ENCODE peak calls at places on chromosomes 13 and 19, in seven cellular contexts. K, G, O, Q, P, M and H are unnamed samples.

GRCh38 chr13:87524775-87525174 is 146.4 kb upstream of the SLITRK5 start:
- DNase-seq in K (no peak), Q (no peak), O (no peak), M (no peak), G (no peak), P (no peak), H (no peak)

GRCh38 chr19:5891938-5892771 is 11.4 kb downstream of the NDUFA11 start:
- DNase-seq in P (no peak), Q (peak; percentile 50), G (no peak), K (no peak), M (no peak), O (no peak), H (no peak)

GRCh38 chr19:1057185-1057857 is 9.6 kb upstream of the ARHGAP45 start:
- DNase-seq in K (no peak), M (no peak), Q (no peak), P (no peak), O (no peak), G (peak; percentile 69), H (no peak)

GRCh38 chr13:75231235-75231634 is 250.7 kb downstream of the TBC1D4 start:
- DNase-seq in M (no peak), P (no peak), G (no peak), K (no peak), O (no peak), Q (no peak), H (no peak)

GRCh38 chr19:48292798-48293197 is 22.9 kb downstream of the ZNF114 start:
- DNase-seq in G (no peak), M (no peak), Q (peak; percentile 91), K (no peak), O (no peak), P (no peak), H (no peak)

GRCh38 chr13:25179011-25179410 is 6.9 kb upstream of the AMER2 start:
- DNase-seq in M (no peak), O (no peak), K (no peak), Q (no peak), P (no peak), G (no peak), H (no peak)

GRCh38 chr13:34967851-34968562 is 25.9 kb downstream of the NBEA start:
- DNase-seq in G (no peak), P (no peak), Q (no peak), O (no peak), M (no peak), K (no peak), H (no peak)

GRCh38 chr19:5697022-5697889 is 7.2 kb downstream of the RPL36 start:
- DNase-seq in K (no peak), G (no peak), M (no peak), Q (no peak), O (no peak), P (no peak), H (no peak)

GRCh38 chr13:99671746-99672145 is 170.5 kb downstream of the TM9SF2 start:
- DNase-seq in K (no peak), P (no peak), G (no peak), O (no peak), Q (no peak), M (no peak), H (no peak)

GRCh38 chr19:30029721-30030510 is 87.9 kb downstream of the URI1 start:
- DNase-seq in G (no peak), K (no peak), M (no peak), O (no peak), Q (no peak), P (no peak), H (no peak)

GRCh38 chr19:41356984-41357739 is 3.4 kb upstream of the TGFB1 start:
- DNase-seq in O (no peak), P (no peak), Q (no peak), K (no peak), M (no peak), G (no peak), H (no peak)

GRCh38 chr13:44438234-44438579 is 64.6 kb downstream of the SERP2 start:
- DNase-seq in P (no peak), Q (no peak), G (no peak), M (no peak), K (no peak), O (no peak), H (no peak)

GRCh38 chr19:34556500-34556899 is 74.9 kb downstream of the WTIP start:
- DNase-seq in O (no peak), P (no peak), Q (peak; percentile 19), G (peak; percentile 36), K (no peak), M (no peak), H (no peak)

GRCh38 chr19:2627855-2628254 is 74.6 kb downstream of the GNG7 start:
- DNase-seq in O (no peak), G (no peak), P (no peak), K (no peak), M (no peak), Q (no peak), H (no peak)

GRCh38 chr19:3343619-3344502 is 22.5 kb upstream of the NFIC start:
- DNase-seq in O (peak; percentile 92), P (no peak), G (peak; percentile 96), K (no peak), M (no peak), Q (peak; percentile 98), H (no peak)

GRCh38 chr19:44552324-44552723 is 22.8 kb upstream of the CEACAM20 start:
- DNase-seq in P (no peak), M (no peak), O (peak; percentile 66), Q (peak; percentile 30), G (peak; percentile 22), K (peak; percentile 3), H (peak; percentile 33)

GRCh38 chr13:114043421-114044053 is 69.7 kb upstream of the C13orf46 start:
- DNase-seq in O (peak; percentile 79), M (no peak), P (no peak), Q (peak; percentile 86), G (peak; percentile 77), K (no peak), H (no peak)

GRCh38 chr13:95787356-95788099 is 110.6 kb downstream of the DNAJC3 start:
- DNase-seq in K (no peak), P (no peak), G (no peak), Q (no peak), O (no peak), M (no peak), H (no peak)

GRCh38 chr19:2150794-2151338 is 500 bp downstream of the AP3D1 start:
- DNase-seq in K (no peak), G (no peak), M (no peak), P (no peak), Q (no peak), O (peak; percentile 79), H (no peak)

GRCh38 chr13:113930711-113931637 is 42.9 kb downstream of the C13orf46 start:
- DNase-seq in Q (no peak), K (no peak), O (peak; percentile 62), M (no peak), G (no peak), P (no peak), H (no peak)

GRCh38 chr13:111541345-111541744 is 220.9 kb downstream of the TEX29 start:
- DNase-seq in M (no peak), K (no peak), Q (no peak), P (no peak), G (no peak), O (no peak), H (no peak)

GRCh38 chr19:49592486-49593232 is 1.7 kb downstream of the PRR12 start:
- DNase-seq in G (peak; percentile 44), Q (no peak), O (no peak), K (no peak), P (no peak), M (no peak), H (no peak)

GRCh38 chr13:45718063-45718462 is 15.9 kb downstream of the CBY2 start:
- DNase-seq in G (peak; percentile 27), O (no peak), P (no peak), Q (peak; percentile 12), M (no peak), K (no peak), H (peak; percentile 30)

GRCh38 chr19:10517760-10518443 is 655 bp upstream of the S1PR5 start:
- DNase-seq in M (no peak), Q (peak; percentile 40), P (no peak), K (no peak), G (no peak), O (no peak), H (no peak)

GRCh38 chr19:7427944-7428343 is 60.9 kb downstream of the PEX11G start:
- DNase-seq in M (no peak), K (no peak), G (no peak), O (no peak), Q (no peak), P (peak; percentile 37), H (no peak)

GRCh38 chr13:95261956-95262355 is 39.3 kb downstream of the ABCC4 start:
- DNase-seq in M (no peak), P (no peak), G (no peak), O (no peak), Q (no peak), K (no peak), H (no peak)

GRCh38 chr19:40348125-40348913 is at the start of the genes C19orf47 and PLD3:
- DNase-seq in O (peak; percentile 100), M (peak; percentile 97), Q (peak; percentile 100), K (peak; percentile 90), P (peak; percentile 91), G (peak; percentile 98), H (peak; percentile 93)

GRCh38 chr13:57820924-57821323 is 189.4 kb downstream of the PCDH17 start:
- DNase-seq in G (no peak), M (no peak), O (no peak), P (no peak), Q (no peak), K (no peak), H (no peak)

GRCh38 chr19:29666634-29667389 is 1.6 kb downstream of the PLEKHF1 start:
- DNase-seq in P (no peak), Q (peak; percentile 70), G (no peak), M (no peak), K (no peak), O (peak; percentile 69), H (no peak)

GRCh38 chr13:63435668-63436275 is 2020.1 kb upstream of the PCDH20 start:
- DNase-seq in Q (peak; percentile 79), P (peak; percentile 98), M (no peak), G (no peak), O (no peak), K (no peak), H (no peak)

GRCh38 chr19:56476671-56477428 is at the start of gene ZNF667:
- DNase-seq in M (no peak), P (peak; percentile 3), K (no peak), G (no peak), O (no peak), Q (peak; percentile 71), H (no peak)

GRCh38 chr19:4232614-4233281 is 3.4 kb downstream of the EBI3 start:
- DNase-seq in K (no peak), Q (no peak), M (no peak), P (no peak), O (no peak), G (no peak), H (no peak)